ENCODE peak calls at places on chromosomes 1 and 21, in four cellular contexts. One of them, this sample, is unnamed.

GRCh38 chr21:17200250-17200649 is 312.6 kb upstream of the CXADR start:
- DNase-seq in foreskin fibroblast: no peak
- DNase-seq in colonic mucosa: no peak
- DNase-seq in omental fat pad: no peak
- DNase-seq in this sample: no peak

GRCh38 chr1:36327421-36328087 is 4.1 kb upstream of the EVA1B start:
- DNase-seq in foreskin fibroblast: peak
- DNase-seq in colonic mucosa: no peak
- DNase-seq in omental fat pad: no peak
- DNase-seq in this sample: no peak

GRCh38 chr1:47853059-47853458 is 144.1 kb downstream of the TRABD2B start:
- DNase-seq in foreskin fibroblast: no peak
- DNase-seq in colonic mucosa: no peak
- DNase-seq in omental fat pad: no peak
- DNase-seq in this sample: no peak

GRCh38 chr1:155005076-155005971 is 2.7 kb downstream of the ZBTB7B start:
- DNase-seq in foreskin fibroblast: peak
- DNase-seq in colonic mucosa: peak
- DNase-seq in omental fat pad: no peak
- DNase-seq in this sample: no peak

GRCh38 chr1:41343790-41344679 is 17.2 kb upstream of the FOXO6 start:
- DNase-seq in foreskin fibroblast: no peak
- DNase-seq in colonic mucosa: no peak
- DNase-seq in omental fat pad: no peak
- DNase-seq in this sample: peak

GRCh38 chr1:240342251-240342625 is 250.6 kb downstream of the FMN2 start:
- DNase-seq in foreskin fibroblast: no peak
- DNase-seq in colonic mucosa: no peak
- DNase-seq in omental fat pad: no peak
- DNase-seq in this sample: no peak

GRCh38 chr1:44485229-44485932 is 80.3 kb downstream of the RNF220 start:
- DNase-seq in foreskin fibroblast: peak
- DNase-seq in colonic mucosa: no peak
- DNase-seq in omental fat pad: no peak
- DNase-seq in this sample: no peak

GRCh38 chr1:173768827-173769226 is 54.0 kb downstream of the KLHL20 start:
- DNase-seq in foreskin fibroblast: no peak
- DNase-seq in colonic mucosa: no peak
- DNase-seq in omental fat pad: no peak
- DNase-seq in this sample: no peak

GRCh38 chr1:234917495-234918188 is 211.0 kb downstream of the TOMM20 start:
- DNase-seq in foreskin fibroblast: no peak
- DNase-seq in colonic mucosa: no peak
- DNase-seq in omental fat pad: no peak
- DNase-seq in this sample: no peak

DNA sequence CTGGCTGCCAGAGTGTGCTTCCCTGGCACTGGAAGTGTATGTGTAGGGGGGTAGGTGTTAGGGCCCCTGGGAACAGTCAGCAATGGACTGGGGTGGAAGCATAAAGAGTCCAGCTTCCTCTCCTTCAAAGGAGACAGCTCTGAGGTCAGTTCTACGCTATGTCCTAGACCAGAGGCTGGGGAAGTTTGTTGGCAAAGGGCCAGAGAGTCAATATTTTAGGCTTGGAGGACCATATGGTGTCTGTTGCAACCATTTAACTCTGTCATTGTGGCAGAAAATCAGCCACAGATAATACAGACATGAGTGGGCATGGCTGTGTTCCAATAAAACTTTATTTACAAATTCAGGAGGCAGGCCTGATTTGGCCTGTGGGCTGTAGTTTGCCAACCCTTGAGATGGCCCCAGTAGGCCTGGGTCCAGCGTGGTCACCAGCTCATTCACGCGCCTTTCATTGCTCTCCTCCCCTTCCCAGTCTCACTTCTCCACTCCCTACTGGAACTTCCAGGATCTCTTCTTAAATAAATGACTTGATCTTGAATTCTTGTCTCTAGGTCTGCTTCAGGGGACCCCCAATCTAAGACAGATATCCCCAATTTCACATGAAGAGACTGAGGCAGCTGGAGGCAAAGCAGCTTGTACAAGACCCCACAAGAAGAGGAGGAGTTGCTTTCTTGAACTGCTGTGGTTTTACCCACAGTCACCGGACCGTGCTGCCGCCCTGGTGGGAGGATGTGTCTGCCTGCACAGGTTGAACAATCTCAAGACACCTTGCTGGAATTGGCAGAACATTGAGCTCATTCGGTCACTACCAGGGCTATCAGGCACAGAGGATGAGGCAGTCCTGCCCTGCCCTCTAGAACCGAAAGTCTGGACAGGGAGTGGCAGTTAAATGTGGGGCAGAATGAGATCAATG is 162.4 kb upstream of the POU3F1 start:
- DNase-seq in foreskin fibroblast: no peak
- DNase-seq in colonic mucosa: no peak
- DNase-seq in omental fat pad: no peak
- DNase-seq in this sample: no peak
- TF ChIP-seq CTCF in foreskin fibroblast: no peak
- TF ChIP-seq CTCF in colonic mucosa: no peak
- TF ChIP-seq CTCF in omental fat pad: no peak
- TF ChIP-seq CTCF in this sample: no peak

GRCh38 chr1:74590288-74590687 is 77.9 kb upstream of the LRRC53 start:
- DNase-seq in foreskin fibroblast: no peak
- DNase-seq in colonic mucosa: no peak
- DNase-seq in omental fat pad: no peak
- DNase-seq in this sample: no peak

GRCh38 chr1:74584185-74584584 is 71.8 kb upstream of the LRRC53 start:
- DNase-seq in foreskin fibroblast: no peak
- DNase-seq in colonic mucosa: no peak
- DNase-seq in omental fat pad: no peak
- DNase-seq in this sample: no peak

GRCh38 chr1:74586253-74586897 is 74.0 kb upstream of the LRRC53 start:
- DNase-seq in foreskin fibroblast: no peak
- DNase-seq in colonic mucosa: no peak
- DNase-seq in omental fat pad: no peak
- DNase-seq in this sample: no peak

GRCh38 chr1:74591954-74592353 is 79.5 kb upstream of the LRRC53 start:
- DNase-seq in foreskin fibroblast: no peak
- DNase-seq in colonic mucosa: no peak
- DNase-seq in omental fat pad: no peak
- DNase-seq in this sample: no peak

GRCh38 chr1:74587888-74588287 is 75.5 kb upstream of the LRRC53 start:
- DNase-seq in foreskin fibroblast: no peak
- DNase-seq in colonic mucosa: no peak
- DNase-seq in omental fat pad: no peak
- DNase-seq in this sample: no peak
- TF ChIP-seq CTCF in foreskin fibroblast: no peak
- TF ChIP-seq CTCF in colonic mucosa: no peak
- TF ChIP-seq CTCF in omental fat pad: no peak
- TF ChIP-seq CTCF in this sample: no peak

GRCh38 chr1:94925561-94926364 is 1.1 kb downstream of the CNN3 start:
- DNase-seq in foreskin fibroblast: peak
- DNase-seq in colonic mucosa: peak
- DNase-seq in omental fat pad: peak
- DNase-seq in this sample: no peak
- TF ChIP-seq CTCF in foreskin fibroblast: no peak
- TF ChIP-seq CTCF in colonic mucosa: no peak
- TF ChIP-seq CTCF in omental fat pad: no peak
- TF ChIP-seq CTCF in this sample: no peak

GRCh38 chr1:27616441-27616840 is 12.5 kb upstream of the AHDC1 start:
- DNase-seq in foreskin fibroblast: no peak
- DNase-seq in colonic mucosa: no peak
- DNase-seq in omental fat pad: no peak
- DNase-seq in this sample: no peak
- TF ChIP-seq CTCF in foreskin fibroblast: peak
- TF ChIP-seq CTCF in colonic mucosa: no peak
- TF ChIP-seq CTCF in omental fat pad: no peak
- TF ChIP-seq CTCF in this sample: no peak

GRCh38 chr1:18653375-18653774 is 22.7 kb downstream of the PAX7 start:
- DNase-seq in foreskin fibroblast: no peak
- DNase-seq in colonic mucosa: no peak
- DNase-seq in omental fat pad: no peak
- DNase-seq in this sample: no peak
- TF ChIP-seq CTCF in foreskin fibroblast: no peak
- TF ChIP-seq CTCF in colonic mucosa: no peak
- TF ChIP-seq CTCF in omental fat pad: no peak
- TF ChIP-seq CTCF in this sample: no peak

GRCh38 chr21:36747114-36747814 is 48.3 kb downstream of the SIM2 start:
- DNase-seq in foreskin fibroblast: no peak
- DNase-seq in colonic mucosa: no peak
- DNase-seq in omental fat pad: no peak
- DNase-seq in this sample: no peak
- TF ChIP-seq CTCF in foreskin fibroblast: no peak
- TF ChIP-seq CTCF in colonic mucosa: no peak
- TF ChIP-seq CTCF in omental fat pad: no peak
- TF ChIP-seq CTCF in this sample: no peak